ENCODE peak calls at places on chromosomes 5 and 9, in six cellular contexts. I is transverse colon, S is NCI-H2171 treated with DMSO at 0.1 percent for 48 hours, W is NCI-H1436, P is mucosa of gallbladder, B is NCI-H510A treated with DMSO at 0.1 percent for 48 hours. J is an unnamed sample.

GRCh38 chr9:76732341-76732958 is 31.8 kb upstream of the PCA3 start:
- DNase-seq in I (no peak), S (no peak), W (no peak), P (no peak), B (no peak), J (no peak)

GRCh38 chr5:145072880-145073279 is 762.3 kb downstream of the PRELID2 start:
- DNase-seq in I (no peak), S (peak), W (no peak), P (no peak), B (peak), J (no peak)

GRCh38 chr5:175854231-175855040 is 16.9 kb upstream of the CPLX2 start:
- DNase-seq in I (no peak), S (peak), W (peak), P (peak), B (no peak), J (no peak)

GRCh38 chr5:178126556-178126955 is 4.3 kb upstream of the RMND5B start:
- DNase-seq in I (no peak), S (no peak), W (no peak), P (no peak), B (no peak), J (no peak)

GRCh38 chr9:134487066-134487710 is 154.4 kb upstream of the COL5A1 start:
- DNase-seq in I (no peak), S (no peak), W (no peak), P (no peak), B (no peak), J (no peak)

GRCh38 chr5:75601567-75601966 is 9.7 kb upstream of the ANKDD1B start:
- DNase-seq in I (no peak), S (no peak), W (no peak), P (no peak), B (no peak), J (no peak)

GRCh38 chr5:126624534-126624933 is 23.8 kb downstream of the PHAX start:
- DNase-seq in I (no peak), S (no peak), W (no peak), P (no peak), B (no peak), J (peak)

GRCh38 chr9:102072061-102072764 is 333.8 kb upstream of the GRIN3A start:
- DNase-seq in I (no peak), S (no peak), W (no peak), P (no peak), B (no peak), J (no peak)

GRCh38 chr5:142082182-142082781 is 26.3 kb upstream of the NDFIP1 start:
- DNase-seq in I (no peak), S (no peak), W (no peak), P (no peak), B (no peak), J (no peak)

GRCh38 chr5:542693-543311 is 18.6 kb upstream of the SLC9A3 start:
- DNase-seq in I (peak), S (no peak), W (no peak), P (no peak), B (no peak), J (no peak)

GRCh38 chr5:34932947-34933346 is 3.6 kb downstream of the DNAJC21 start:
- DNase-seq in I (no peak), S (no peak), W (no peak), P (no peak), B (no peak), J (no peak)

GRCh38 chr9:117073539-117074336 is 341.1 kb downstream of the ASTN2 start:
- DNase-seq in I (no peak), S (peak), W (peak), P (no peak), B (peak), J (no peak)

GRCh38 chr5:80116465-80116864 is 81.3 kb downstream of the THBS4 start:
- DNase-seq in I (no peak), S (peak), W (no peak), P (no peak), B (no peak), J (no peak)

GRCh38 chr9:76699966-76700365 is 64.3 kb upstream of the PCA3 start:
- DNase-seq in I (no peak), S (no peak), W (no peak), P (no peak), B (no peak), J (no peak)

GRCh38 chr9:131161585-131161984 is 36.2 kb downstream of the NUP214 start:
- DNase-seq in I (no peak), S (no peak), W (no peak), P (no peak), B (no peak), J (no peak)

GRCh38 chr5:1547655-1548054 is 23.9 kb upstream of the LPCAT1 start:
- DNase-seq in I (no peak), S (no peak), W (no peak), P (no peak), B (no peak), J (no peak)

GRCh38 chr5:18652404-18653215 is 1018.4 kb downstream of the TAF11L14 start:
- DNase-seq in I (no peak), S (peak), W (no peak), P (no peak), B (no peak), J (no peak)

GRCh38 chr5:57804007-57804444 is 321.4 kb upstream of the ACTBL2 start:
- DNase-seq in I (no peak), S (no peak), W (no peak), P (no peak), B (no peak), J (no peak)

GRCh38 chr5:105931782-105932489 is 1738.8 kb downstream of the EFNA5 start:
- DNase-seq in I (no peak), S (no peak), W (no peak), P (no peak), B (no peak), J (no peak)